ENCODE peak calls at places on chromosomes 12 and 14, in nine cellular contexts. B is cardiac muscle cell; A is GM12892; K is GM23338; I is hypothalamus; Z is GOT3; W is PC-3; H is CD8-positive, alpha-beta memory T cell; U is stimulated activated CD8-positive, alpha-beta memory T cell treated with anti-CD3 and anti-CD28 coated beads, Interleukin-4, amount 100 ng/mL, for 4 hours. D is an unnamed sample.
A peak's percentile ranks its signal among the peaks of the same experiment; 100 is the strongest.

GRCh38 chr12:12927211-12928079 is 24.5 kb downstream of the GPRC5D start:
- DNase-seq in K (no peak), Z (no peak), W (no peak), I (no peak), H (peak; percentile 58), B (peak; percentile 83), U (no peak), A (peak; percentile 25), D (peak; percentile 87)

GRCh38 chr12:66724616-66725015 is 45.7 kb upstream of the GRIP1 start:
- DNase-seq in I (no peak), A (no peak), H (no peak), K (no peak), Z (no peak), U (no peak), W (no peak), B (no peak), D (no peak)

GRCh38 chr12:113174461-113175384 is 10.6 kb downstream of the DDX54 start:
- DNase-seq in U (peak; percentile 73), H (peak; percentile 72), Z (peak; percentile 22), W (peak; percentile 89), A (peak; percentile 94), I (peak; percentile 63), K (peak; percentile 78), B (peak; percentile 67), D (peak; percentile 57)

GRCh38 chr12:21456291-21456780 is 18.9 kb downstream of the PYROXD1 start:
- DNase-seq in A (no peak), H (peak; percentile 3), B (no peak), Z (no peak), W (peak; percentile 10), I (no peak), K (no peak), U (peak; percentile 5), D (no peak)

GRCh38 chr12:85457026-85457425 is 177.0 kb downstream of the ALX1 start:
- DNase-seq in I (no peak), B (no peak), H (no peak), A (no peak), Z (no peak), W (no peak), K (no peak), U (no peak), D (no peak)

GRCh38 chr12:120013659-120014380 is 24.8 kb downstream of the BICDL1 start:
- DNase-seq in Z (no peak), U (no peak), H (peak; percentile 49), I (no peak), W (peak; percentile 68), A (no peak), B (no peak), K (no peak), D (no peak)

GRCh38 chr14:75418779-75419768 is 8.7 kb upstream of the JDP2 start:
- DNase-seq in I (no peak), K (peak; percentile 97), U (no peak), A (peak; percentile 59), Z (no peak), H (no peak), B (peak; percentile 71), W (no peak), D (no peak)

GRCh38 chr14:32594766-32595165 is 265.7 kb downstream of the AKAP6 start:
- DNase-seq in U (no peak), I (no peak), W (peak; percentile 40), A (no peak), H (no peak), K (no peak), Z (no peak), B (no peak), D (no peak)

GRCh38 chr12:94262228-94263010 is 114.0 kb downstream of the PLXNC1 start:
- DNase-seq in H (peak; percentile 55), K (no peak), B (peak; percentile 54), W (peak; percentile 62), I (peak; percentile 80), U (peak; percentile 56), A (peak; percentile 50), Z (peak; percentile 31), D (no peak)

GRCh38 chr12:122917508-122918227 is 21.7 kb upstream of the VPS37B start:
- DNase-seq in I (no peak), A (no peak), Z (no peak), U (no peak), H (no peak), W (peak; percentile 93), B (peak; percentile 58), K (no peak), D (peak; percentile 99)

GRCh38 chr14:69794791-69795190 is 2.2 kb downstream of the SLC10A1 start:
- DNase-seq in H (no peak), I (no peak), U (no peak), K (no peak), W (no peak), B (no peak), A (no peak), Z (no peak), D (no peak)

GRCh38 chr12:49518914-49519573 is 19.8 kb upstream of the KCNH3 start:
- DNase-seq in Z (no peak), A (no peak), I (no peak), U (no peak), W (peak; percentile 23), H (no peak), K (no peak), B (no peak), D (no peak)

GRCh38 chr12:109310247-109311125 is 1.4 kb upstream of the FOXN4 start:
- DNase-seq in U (no peak), H (no peak), B (no peak), K (peak; percentile 52), Z (no peak), A (no peak), I (no peak), W (no peak), D (no peak)

GRCh38 chr14:105147701-105148603 is 20.6 kb downstream of the JAG2 start:
- DNase-seq in H (no peak), B (no peak), I (no peak), U (no peak), A (peak; percentile 23), W (no peak), Z (no peak), K (no peak), D (no peak)

GRCh38 chr12:4958697-4959375 is 49.1 kb downstream of the KCNA1 start:
- DNase-seq in W (no peak), Z (no peak), K (no peak), A (no peak), I (no peak), H (no peak), B (no peak), U (no peak), D (no peak)

GRCh38 chr12:74663958-74664357 is 126.3 kb downstream of the ATXN7L3B start:
- DNase-seq in Z (no peak), B (no peak), I (no peak), K (no peak), W (no peak), H (no peak), A (no peak), U (no peak), D (no peak)